ENCODE peak calls at places on chromosomes 7 and 10, in six cellular contexts. S, C, D, U, I and P are unnamed samples.
A peak's percentile ranks its signal among the peaks of the same experiment; 100 is the strongest.

GRCh38 chr10:63702107-63702506 is 180.9 kb downstream of the REEP3 start:
- DNase-seq in S (no peak), C (no peak), D (no peak), U (peak; percentile 76), I (no peak), P (no peak)

GRCh38 chr7:123916240-123916724 is 8.8 kb upstream of the SPAM1 start:
- DNase-seq in S (no peak), C (peak; percentile 62), D (no peak), U (peak; percentile 32), I (no peak), P (peak; percentile 1)

GRCh38 chr7:1104514-1105179 is 16.7 kb downstream of the GPER1 start:
- DNase-seq in S (no peak), C (no peak), D (no peak), U (no peak), I (no peak), P (no peak)

GRCh38 chr7:99623091-99623693 is 6.4 kb downstream of the ZSCAN25 start:
- DNase-seq in S (no peak), C (no peak), D (no peak), U (no peak), I (no peak), P (no peak)

GRCh38 chr7:142960955-142961512 is 1.1 kb downstream of the KEL start:
- DNase-seq in S (peak; percentile 1), C (no peak), D (no peak), U (no peak), I (no peak), P (no peak)

GRCh38 chr7:114959931-114960330 is 38.0 kb downstream of the MDFIC start:
- DNase-seq in S (no peak), C (no peak), D (no peak), U (no peak), I (no peak), P (no peak)

GRCh38 chr10:78134919-78135318 is 101.3 kb downstream of the RPS24 start:
- DNase-seq in S (no peak), C (no peak), D (no peak), U (no peak), I (no peak), P (no peak)

GRCh38 chr10:75613685-75614587 is 182.5 kb downstream of the LRMDA start:
- DNase-seq in S (no peak), C (no peak), D (no peak), U (peak; percentile 11), I (no peak), P (no peak)

GRCh38 chr10:5666324-5667220 is at the start of gene ASB13:
- DNase-seq in S (peak; percentile 89), C (peak; percentile 83), D (no peak), U (no peak), I (peak; percentile 92), P (peak; percentile 85)

GRCh38 chr10:108982141-108982540 is 941.2 kb downstream of the XPNPEP1 start:
- DNase-seq in S (no peak), C (no peak), D (no peak), U (no peak), I (no peak), P (no peak)

GRCh38 chr10:91043173-91043910 is 122.5 kb upstream of the ANKRD1 start:
- DNase-seq in S (peak; percentile 27), C (peak; percentile 34), D (no peak), U (peak; percentile 78), I (no peak), P (no peak)

GRCh38 chr10:79292789-79293746 is 54.2 kb upstream of the PPIF start:
- DNase-seq in S (peak; percentile 68), C (peak; percentile 29), D (peak; percentile 13), U (no peak), I (no peak), P (no peak)

GRCh38 chr10:35563266-35563891 is 41.8 kb upstream of the GJD4 start:
- DNase-seq in S (peak; percentile 73), C (peak; percentile 54), D (no peak), U (peak; percentile 69), I (no peak), P (peak; percentile 13)

GRCh38 chr7:158258411-158259130 is 329.1 kb downstream of the PTPRN2 start:
- DNase-seq in S (no peak), C (no peak), D (no peak), U (no peak), I (peak; percentile 67), P (no peak)

GRCh38 chr10:46033602-46034011 is 3.2 kb upstream of the NCOA4 start:
- DNase-seq in S (peak; percentile 85), C (no peak), D (no peak), U (no peak), I (no peak), P (no peak)

GRCh38 chr10:25130911-25131310 is 43.9 kb upstream of the GPR158 start:
- DNase-seq in S (peak; percentile 34), C (no peak), D (no peak), U (no peak), I (no peak), P (no peak)

GRCh38 chr7:81846398-81846797 is 76.6 kb upstream of the HGF start:
- DNase-seq in S (peak; percentile 20), C (no peak), D (no peak), U (no peak), I (no peak), P (no peak)

GRCh38 chr7:81211617-81212016 is 292.8 kb upstream of the SEMA3C start:
- DNase-seq in S (no peak), C (no peak), D (no peak), U (no peak), I (no peak), P (no peak)

GRCh38 chr7:40499718-40500117 is 364.9 kb downstream of the SUGCT start:
- DNase-seq in S (no peak), C (no peak), D (no peak), U (no peak), I (no peak), P (no peak)

GRCh38 chr7:107891619-107892366 is 810 bp downstream of the DLD start:
- DNase-seq in S (peak; percentile 35), C (peak; percentile 33), D (no peak), U (no peak), I (no peak), P (no peak)

GRCh38 chr7:90717286-90718060 is 121.4 kb downstream of the CDK14 start:
- DNase-seq in S (peak; percentile 10), C (no peak), D (no peak), U (no peak), I (no peak), P (no peak)

GRCh38 chr10:43090188-43090587 is 13.3 kb downstream of the RET start:
- DNase-seq in S (no peak), C (no peak), D (no peak), U (no peak), I (no peak), P (no peak)

GRCh38 chr7:55129409-55130078 is 110.7 kb downstream of the EGFR start:
- DNase-seq in S (no peak), C (no peak), D (no peak), U (no peak), I (no peak), P (no peak)

GRCh38 chr7:98110249-98111022 is 3.8 kb downstream of the LMTK2 start:
- DNase-seq in S (no peak), C (no peak), D (no peak), U (no peak), I (no peak), P (no peak)

GRCh38 chr10:114876602-114877300 is 55.2 kb downstream of the FHIP2A start:
- DNase-seq in S (peak; percentile 75), C (peak; percentile 84), D (no peak), U (peak; percentile 4), I (peak; percentile 86), P (peak; percentile 6)

GRCh38 chr10:59903871-59904270 is 2.5 kb downstream of the CCDC6 start:
- DNase-seq in S (no peak), C (no peak), D (no peak), U (no peak), I (no peak), P (no peak)

GRCh38 chr7:78514653-78515052 is 716.1 kb downstream of the PHTF2 start:
- DNase-seq in S (no peak), C (peak; percentile 81), D (no peak), U (no peak), I (no peak), P (no peak)

GRCh38 chr7:17234398-17235021 is 63.9 kb upstream of the AHR start:
- DNase-seq in S (peak; percentile 68), C (no peak), D (no peak), U (no peak), I (no peak), P (no peak)

GRCh38 chr7:94444808-94445207 is 50.1 kb downstream of the COL1A2 start:
- DNase-seq in S (no peak), C (no peak), D (no peak), U (no peak), I (no peak), P (no peak)

GRCh38 chr10:29736325-29737208 is 101.8 kb upstream of the SVIL start:
- DNase-seq in S (peak; percentile 93), C (peak; percentile 66), D (no peak), U (no peak), I (peak; percentile 88), P (peak; percentile 15)

GRCh38 chr7:41428330-41428729 is 274.6 kb downstream of the INHBA start:
- DNase-seq in S (peak; percentile 15), C (no peak), D (no peak), U (no peak), I (no peak), P (no peak)

GRCh38 chr10:13971586-13972475 is 358.9 kb downstream of the FRMD4A start:
- DNase-seq in S (peak; percentile 36), C (no peak), D (no peak), U (no peak), I (no peak), P (no peak)